ENCODE peak calls at places on chromosomes 1 and 21, in six cellular contexts. F, Q, L, S, E and M are unnamed samples.

GRCh38 chr1:95309031-95309459 is 75.0 kb downstream of the RWDD3 start:
- DNase-seq in L (peak), F (no peak), E (peak), S (no peak), Q (no peak), M (no peak)

GRCh38 chr1:211588711-211589110 is 9.8 kb upstream of the SLC30A1 start:
- DNase-seq in L (no peak), S (no peak), Q (no peak), F (no peak), E (no peak), M (no peak)

GRCh38 chr1:175887981-175888428 is 144.6 kb upstream of the TNR start:
- DNase-seq in F (no peak), Q (no peak), E (peak), S (peak), L (peak), M (no peak)

GRCh38 chr1:9591669-9592509 is 3.2 kb downstream of the TMEM201 start:
- DNase-seq in L (no peak), Q (no peak), E (no peak), S (peak), F (no peak), M (no peak)

GRCh38 chr1:219323426-219323825 is 149.7 kb downstream of the LYPLAL1 start:
- DNase-seq in S (no peak), L (no peak), F (no peak), E (no peak), Q (no peak), M (no peak)

GRCh38 chr1:107740574-107740973 is 224.4 kb downstream of the VAV3 start:
- DNase-seq in Q (no peak), S (no peak), L (no peak), E (no peak), F (no peak), M (no peak)

GRCh38 chr1:19504796-19505693 is 19.7 kb upstream of the CAPZB start:
- DNase-seq in Q (no peak), L (no peak), S (no peak), F (no peak), E (peak), M (no peak)

GRCh38 chr1:234617135-234617985 is 7.4 kb upstream of the IRF2BP2 start:
- DNase-seq in E (no peak), S (no peak), F (no peak), Q (no peak), L (no peak), M (peak)

GRCh38 chr1:229410692-229411433 is 23.0 kb downstream of the ACTA1 start:
- DNase-seq in L (peak), Q (no peak), E (peak), F (no peak), S (peak), M (no peak)

GRCh38 chr1:34478460-34479076 is 276.3 kb upstream of the GJB5 start:
- DNase-seq in F (no peak), L (peak), Q (no peak), E (no peak), S (no peak), M (no peak)

GRCh38 chr1:43272576-43273571 is 3.1 kb downstream of the TMEM125 start:
- DNase-seq in E (no peak), S (no peak), F (no peak), Q (no peak), L (peak), M (no peak)

GRCh38 chr1:223074901-223075300 is 68.1 kb downstream of the TLR5 start:
- DNase-seq in S (no peak), E (no peak), L (no peak), F (no peak), Q (no peak), M (no peak)

GRCh38 chr1:219432191-219432606 is 180.7 kb downstream of the ZC3H11B start:
- DNase-seq in Q (no peak), L (no peak), E (no peak), F (no peak), S (no peak), M (no peak)

GRCh38 chr21:23968722-23969647 is 1638.3 kb downstream of the MRPL39 start:
- DNase-seq in L (peak), Q (peak), E (no peak), F (peak), S (no peak), M (no peak)

GRCh38 chr1:18508084-18508483 is 27.4 kb downstream of the KLHDC7A start:
- DNase-seq in E (no peak), F (no peak), S (no peak), Q (no peak), L (no peak), M (no peak)

GRCh38 chr1:55302972-55303371 is 87.8 kb upstream of the USP24 start:
- DNase-seq in Q (no peak), L (no peak), E (no peak), F (no peak), S (no peak), M (no peak)

GRCh38 chr1:46691997-46692790 is 20.5 kb downstream of the TEX38 start:
- DNase-seq in L (no peak), Q (no peak), S (no peak), F (no peak), E (no peak), M (no peak)

GRCh38 chr1:71464016-71464415 is 383.2 kb upstream of the ZRANB2 start:
- DNase-seq in F (no peak), S (no peak), E (no peak), Q (no peak), L (no peak), M (no peak)

GRCh38 chr1:46520063-46520911 is 30.7 kb downstream of the DMBX1 start:
- DNase-seq in L (peak), E (no peak), S (peak), Q (no peak), F (no peak), M (no peak)

GRCh38 chr1:178818416-178818815 is 52.5 kb downstream of the ANGPTL1 start:
- DNase-seq in E (no peak), S (no peak), L (no peak), Q (no peak), F (no peak), M (no peak)

GRCh38 chr1:54499097-54500029 is 48.7 kb upstream of the ACOT11 start:
- DNase-seq in E (peak), F (no peak), L (peak), S (no peak), Q (no peak), M (no peak)

GRCh38 chr1:47411441-47411840 is 4.6 kb upstream of the FOXE3 start:
- DNase-seq in F (no peak), Q (no peak), E (no peak), S (no peak), L (no peak), M (no peak)

GRCh38 chr21:35943752-35944151 is 116.6 kb downstream of the SETD4 start:
- DNase-seq in E (no peak), F (no peak), S (no peak), L (no peak), Q (no peak), M (no peak)

GRCh38 chr1:82830695-82831380 is 1030.1 kb downstream of the ADGRL2 start:
- DNase-seq in S (no peak), E (no peak), L (no peak), Q (no peak), F (no peak), M (no peak)

GRCh38 chr1:194024659-194025058 is 838.2 kb upstream of the B3GALT2 start:
- DNase-seq in L (no peak), E (no peak), F (no peak), Q (no peak), S (no peak), M (no peak)

GRCh38 chr1:31431351-31431750 is 18.3 kb downstream of the SERINC2 start:
- DNase-seq in S (no peak), E (no peak), Q (no peak), F (no peak), L (peak), M (no peak)

GRCh38 chr1:89953929-89954328 is 41.0 kb upstream of the ZNF326 start:
- DNase-seq in Q (no peak), E (no peak), S (no peak), F (no peak), L (no peak), M (no peak)

GRCh38 chr1:96281491-96281890 is 440.1 kb upstream of the PTBP2 start:
- DNase-seq in E (no peak), S (no peak), Q (no peak), L (no peak), F (no peak), M (no peak)

GRCh38 chr1:83033682-83034081 is 965.2 kb downstream of the TTLL7 start:
- DNase-seq in L (no peak), E (no peak), Q (no peak), F (no peak), S (no peak), M (no peak)